ENCODE peak calls at places on chromosomes 13 and 19, in four cellular contexts. C, E, S and O are unnamed samples.
A peak's percentile ranks its signal among the peaks of the same experiment; 100 is the strongest.

GRCh38 chr19:19866599-19867248 is 1.0 kb downstream of the ZNF253 start:
- DNase-seq in C (peak; percentile 12), E (peak; percentile 43), S (no peak), O (no peak)

GRCh38 chr19:38808741-38809140 is 4.0 kb downstream of the LGALS4 start:
- DNase-seq in E (no peak), S (no peak), C (no peak), O (no peak)

GRCh38 chr19:8194528-8195275 is 14.5 kb upstream of the CERS4 start:
- DNase-seq in E (no peak), C (no peak), S (no peak), O (peak; percentile 90)

GRCh38 chr13:44013666-44014291 is 134.1 kb downstream of the LACC1 start:
- DNase-seq in S (peak; percentile 33), C (peak; percentile 17), E (peak; percentile 43), O (no peak)

GRCh38 chr19:47682939-47683338 is 30.3 kb upstream of the EHD2 start:
- DNase-seq in S (no peak), E (no peak), C (no peak), O (no peak)

GRCh38 chr13:20239748-20240147 is 7.6 kb upstream of the GJB6 start:
- DNase-seq in C (no peak), S (no peak), E (no peak), O (no peak)

GRCh38 chr13:67238277-67238859 is 8.2 kb upstream of the PCDH9 start:
- DNase-seq in C (no peak), S (peak; percentile 63), E (peak; percentile 37), O (peak; percentile 35)

GRCh38 chr13:61727714-61728275 is 312.1 kb upstream of the PCDH20 start:
- DNase-seq in S (peak; percentile 23), E (no peak), C (no peak), O (no peak)

GRCh38 chr19:3115916-3116602 is 19.8 kb upstream of the GNA15 start:
- DNase-seq in S (no peak), C (no peak), E (no peak), O (no peak)

GRCh38 chr19:49570138-49570856 is 10.1 kb downstream of the NOSIP start:
- DNase-seq in E (peak; percentile 93), S (peak; percentile 92), C (peak; percentile 74), O (peak; percentile 86)

GRCh38 chr13:25865391-25865790 is 186.4 kb downstream of the SHISA2 start:
- DNase-seq in E (no peak), S (no peak), C (no peak), O (no peak)

GRCh38 chr13:104327217-104327616 is 1261.0 kb upstream of the SLC10A2 start:
- DNase-seq in C (no peak), E (no peak), S (no peak), O (no peak)

GRCh38 chr13:20422362-20422761 is 103.3 kb downstream of the CRYL1 start:
- DNase-seq in E (no peak), S (no peak), C (no peak), O (no peak)

GRCh38 chr19:20051841-20052768 is 12.8 kb upstream of the ZNF682 start:
- DNase-seq in S (peak; percentile 49), E (peak; percentile 97), C (peak; percentile 95), O (peak; percentile 35)

GRCh38 chr19:45817725-45818301 is 2.7 kb upstream of the RSPH6A start:
- DNase-seq in E (no peak), S (peak; percentile 28), C (no peak), O (no peak)

GRCh38 chr19:18068395-18068794 is 18.3 kb downstream of the IL12RB1 start:
- DNase-seq in C (no peak), S (no peak), E (no peak), O (no peak)

GRCh38 chr13:76019421-76020044 is 383.4 kb downstream of the LMO7 start:
- DNase-seq in C (peak; percentile 4), S (peak; percentile 88), E (peak; percentile 44), O (no peak)

GRCh38 chr19:33100894-33101644 is 20.1 kb downstream of the GPATCH1 start:
- DNase-seq in S (peak; percentile 70), C (no peak), E (peak; percentile 79), O (no peak)

GRCh38 chr13:89066868-89067466 is 1395.8 kb downstream of the SLITRK5 start:
- DNase-seq in C (no peak), S (peak; percentile 68), E (peak; percentile 77), O (peak; percentile 1)

GRCh38 chr13:106796280-106797047 is 228.5 kb upstream of the ARGLU1 start:
- DNase-seq in C (no peak), E (no peak), S (no peak), O (no peak)

GRCh38 chr13:98083507-98083906 is 59.4 kb upstream of the FARP1 start:
- DNase-seq in E (peak; percentile 11), C (no peak), S (peak; percentile 41), O (no peak)

GRCh38 chr19:13234518-13234917 is 84.3 kb downstream of the IER2 start:
- DNase-seq in E (peak; percentile 62), C (peak; percentile 18), S (peak; percentile 71), O (peak; percentile 62)

GRCh38 chr19:3375221-3376088 is 9.1 kb downstream of the NFIC start:
- DNase-seq in E (no peak), S (no peak), C (peak; percentile 89), O (no peak)

GRCh38 chr13:36850790-36851438 is 31.9 kb downstream of the RFXAP start:
- DNase-seq in S (no peak), E (no peak), C (no peak), O (peak; percentile 9)

GRCh38 chr19:2790557-2791271 is 5.4 kb downstream of the THOP1 start:
- DNase-seq in C (no peak), S (no peak), E (no peak), O (no peak)

GRCh38 chr13:48562296-48563066 is 29.6 kb upstream of the RCBTB2 start:
- DNase-seq in C (no peak), S (peak; percentile 55), E (no peak), O (peak; percentile 97)

GRCh38 chr19:8610041-8610927 is at the start of gene ADAMTS10:
- DNase-seq in C (no peak), S (no peak), E (peak; percentile 71), O (peak; percentile 39)

DNA sequence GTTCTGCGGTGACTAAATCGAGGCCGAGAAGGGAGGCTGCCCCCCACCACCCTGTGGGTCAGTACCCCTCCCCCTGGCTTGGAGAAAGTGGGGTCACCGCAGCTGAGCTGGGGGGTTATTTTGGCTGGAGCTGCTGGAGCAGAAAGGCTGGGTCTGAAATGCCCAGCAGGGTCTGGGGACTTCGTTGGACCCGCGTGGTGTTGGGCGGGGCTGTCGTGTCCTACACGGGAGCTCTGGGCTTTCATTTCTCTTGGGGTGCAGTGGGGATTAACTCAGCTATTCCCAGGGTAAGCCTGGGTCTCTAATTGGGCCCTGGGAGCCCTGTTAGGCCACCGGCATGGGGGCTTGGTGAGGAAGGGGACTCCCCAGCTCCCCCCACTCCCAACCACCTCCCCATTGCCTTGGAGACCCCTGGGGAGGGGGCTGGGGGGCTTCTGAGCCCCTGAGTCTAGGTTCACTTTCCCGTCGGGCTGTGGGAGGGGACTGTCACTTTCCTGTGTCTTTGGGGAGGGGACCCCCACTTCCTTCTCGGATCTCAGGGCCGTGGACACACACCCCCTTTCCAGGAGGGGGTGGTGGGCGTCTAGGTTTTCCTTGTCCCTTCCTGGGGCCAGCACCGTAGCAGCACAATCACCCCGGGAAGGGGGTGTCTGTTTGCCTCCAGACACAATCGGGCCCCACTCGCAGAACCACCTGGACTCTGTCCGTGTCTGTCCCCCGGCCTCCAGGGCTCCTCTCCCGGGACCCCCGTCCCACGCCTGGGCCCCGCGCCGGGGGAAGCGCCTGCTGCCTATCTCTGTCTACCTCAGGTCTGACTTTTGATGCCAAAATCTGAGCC is 10.2 kb upstream of the WDR18 start:
- DNase-seq in E (peak; percentile 24), S (no peak), C (no peak), O (no peak)
- H3K27ac ChIP-seq in E (no peak overlapping the region), S (no peak overlapping the region), C (no peak overlapping the region), O (no peak overlapping the region)

GRCh38 chr19:41409288-41409687 is 11.7 kb downstream of the BCKDHA start:
- DNase-seq in C (peak; percentile 61), E (peak; percentile 88), S (peak; percentile 83), O (no peak)

GRCh38 chr19:41403181-41403970 is 5.8 kb downstream of the BCKDHA start:
- DNase-seq in E (no peak), C (no peak), S (no peak), O (no peak)

GRCh38 chr19:41407271-41407670 is 9.7 kb downstream of the BCKDHA start:
- DNase-seq in S (no peak), C (no peak), E (no peak), O (no peak)

GRCh38 chr19:41408256-41408655 is 10.6 kb downstream of the BCKDHA start:
- DNase-seq in S (no peak), C (no peak), E (no peak), O (no peak)

DNA sequence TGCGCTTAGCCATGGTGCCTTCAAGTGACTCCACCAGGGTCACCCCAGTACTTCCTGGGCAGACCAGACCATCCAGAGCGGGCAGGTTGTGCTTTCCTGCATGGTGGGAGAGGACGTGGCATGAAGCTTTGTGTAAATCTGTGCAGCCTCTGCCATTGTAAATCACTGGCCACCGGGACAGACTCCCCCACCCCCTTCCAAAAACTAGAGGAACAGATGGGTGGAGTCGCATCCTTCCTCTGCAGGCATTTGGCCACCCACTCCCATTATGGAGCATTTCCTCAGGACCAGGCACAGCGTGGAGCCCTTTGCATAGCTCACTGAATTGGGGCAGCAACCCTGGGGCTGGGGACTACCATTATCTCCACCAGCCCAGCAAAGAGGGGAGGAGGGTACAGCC is 8.2 kb downstream of the BCKDHA start:
- DNase-seq in C (peak; percentile 58), E (no peak), S (no peak), O (no peak)
- H3K27ac ChIP-seq in C (peak overlapping the region; percentile 67), E (no peak overlapping the region), S (no peak overlapping the region), O (no peak overlapping the region)

DNA sequence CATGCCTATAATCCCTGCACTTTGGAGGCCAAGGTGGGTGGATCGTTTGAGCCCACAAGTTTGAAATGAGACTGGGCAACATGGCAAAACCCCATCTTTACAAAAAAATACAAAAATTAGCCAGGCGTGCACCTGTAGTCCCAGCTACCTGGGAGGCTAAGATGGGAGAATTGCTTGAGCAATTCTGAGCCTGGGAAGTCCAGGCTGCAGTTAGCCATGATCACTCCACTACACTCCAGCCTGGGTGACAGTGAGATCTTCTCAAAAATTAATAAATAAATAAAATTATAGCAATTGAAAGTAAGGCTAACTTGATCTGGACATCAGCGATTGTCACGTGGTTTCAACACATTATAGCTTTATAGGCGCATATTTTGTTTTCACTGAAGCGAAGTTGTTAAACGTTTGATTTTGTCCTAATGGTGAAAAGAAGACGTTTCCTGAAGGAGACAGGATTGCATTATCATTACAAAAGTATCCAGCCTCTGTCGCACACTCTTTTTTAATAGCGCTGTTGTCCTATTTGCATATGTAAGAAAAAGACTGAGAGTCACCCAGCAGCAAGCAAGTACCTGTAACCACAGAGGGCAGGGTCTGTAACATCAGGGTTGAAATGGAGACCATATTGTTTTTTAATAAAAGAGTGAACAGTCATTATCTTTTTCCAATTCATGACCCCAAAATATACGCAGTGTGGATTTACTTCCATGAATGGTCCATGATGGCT is 335.7 kb downstream of the DCT start:
- DNase-seq in C (no peak), E (no peak), S (no peak), O (no peak)
- H3K27ac ChIP-seq in C (no peak overlapping the region), E (no peak overlapping the region), S (no peak overlapping the region), O (no peak overlapping the region)

GRCh38 chr19:42065511-42065910 is 4.5 kb downstream of the GRIK5 start:
- DNase-seq in E (no peak), C (no peak), S (no peak), O (no peak)

GRCh38 chr19:42068756-42069571 is 1.0 kb downstream of the GRIK5 start:
- DNase-seq in E (no peak), C (no peak), S (no peak), O (no peak)

GRCh38 chr19:42068361-42068755 is 1.6 kb downstream of the GRIK5 start:
- DNase-seq in C (no peak), E (no peak), S (no peak), O (no peak)

GRCh38 chr19:42066075-42066754 is 3.8 kb downstream of the GRIK5 start:
- DNase-seq in S (peak; percentile 40), E (no peak), C (no peak), O (no peak)

GRCh38 chr19:42067315-42067888 is 2.6 kb downstream of the GRIK5 start:
- DNase-seq in C (no peak), E (no peak), S (no peak), O (no peak)
- H3K27ac ChIP-seq in C (no peak overlapping the region), E (no peak overlapping the region), S (no peak overlapping the region), O (no peak overlapping the region)